ENCODE peak calls at places on chromosome 6, in eight cellular contexts. One of them, this sample, is unnamed.

GRCh38 chr6:111846061-111846460 is 27.2 kb downstream of the FYN start:
- DNase-seq in lower lobe of right lung: no peak
- DNase-seq in WTC11: no peak
- DNase-seq in type B pancreatic cell: no peak
- DNase-seq in choroid plexus epithelial cell: no peak
- DNase-seq in IMR-90: no peak
- DNase-seq in PC-3: no peak
- DNase-seq in dorsolateral prefrontal cortex: no peak
- DNase-seq in this sample: no peak

GRCh38 chr6:133254552-133255228 is 13.5 kb downstream of the EYA4 start:
- DNase-seq in dorsolateral prefrontal cortex: no peak
- DNase-seq in type B pancreatic cell: no peak
- DNase-seq in WTC11: no peak
- DNase-seq in PC-3: peak
- DNase-seq in choroid plexus epithelial cell: peak
- DNase-seq in IMR-90: peak
- DNase-seq in lower lobe of right lung: no peak
- DNase-seq in this sample: no peak

GRCh38 chr6:14922306-14922705 is 323.6 kb upstream of the JARID2 start:
- DNase-seq in IMR-90: no peak
- DNase-seq in choroid plexus epithelial cell: no peak
- DNase-seq in WTC11: peak
- DNase-seq in type B pancreatic cell: no peak
- DNase-seq in lower lobe of right lung: no peak
- DNase-seq in PC-3: peak
- DNase-seq in dorsolateral prefrontal cortex: peak
- DNase-seq in this sample: no peak

GRCh38 chr6:69942485-69942884 is 76.1 kb downstream of the COL19A1 start:
- DNase-seq in type B pancreatic cell: no peak
- DNase-seq in WTC11: no peak
- DNase-seq in IMR-90: no peak
- DNase-seq in dorsolateral prefrontal cortex: no peak
- DNase-seq in choroid plexus epithelial cell: no peak
- DNase-seq in PC-3: no peak
- DNase-seq in lower lobe of right lung: no peak
- DNase-seq in this sample: no peak

GRCh38 chr6:34157236-34157830 is 11.4 kb upstream of the GRM4 start:
- DNase-seq in PC-3: no peak
- DNase-seq in IMR-90: no peak
- DNase-seq in dorsolateral prefrontal cortex: no peak
- DNase-seq in choroid plexus epithelial cell: no peak
- DNase-seq in WTC11: peak
- DNase-seq in type B pancreatic cell: no peak
- DNase-seq in lower lobe of right lung: no peak
- DNase-seq in this sample: peak

GRCh38 chr6:147390909-147391536 is 117.5 kb upstream of the SAMD5 start:
- DNase-seq in choroid plexus epithelial cell: peak
- DNase-seq in lower lobe of right lung: no peak
- DNase-seq in WTC11: no peak
- DNase-seq in IMR-90: peak
- DNase-seq in type B pancreatic cell: no peak
- DNase-seq in PC-3: peak
- DNase-seq in dorsolateral prefrontal cortex: no peak
- DNase-seq in this sample: no peak

GRCh38 chr6:119343167-119343566 is 6.4 kb downstream of the MAN1A1 start:
- DNase-seq in dorsolateral prefrontal cortex: no peak
- DNase-seq in PC-3: no peak
- DNase-seq in type B pancreatic cell: no peak
- DNase-seq in lower lobe of right lung: no peak
- DNase-seq in WTC11: no peak
- DNase-seq in IMR-90: no peak
- DNase-seq in choroid plexus epithelial cell: no peak
- DNase-seq in this sample: no peak

GRCh38 chr6:33616113-33616512 is 5.0 kb upstream of the ITPR3 start:
- DNase-seq in WTC11: no peak
- DNase-seq in type B pancreatic cell: no peak
- DNase-seq in PC-3: no peak
- DNase-seq in lower lobe of right lung: no peak
- DNase-seq in IMR-90: no peak
- DNase-seq in choroid plexus epithelial cell: no peak
- DNase-seq in dorsolateral prefrontal cortex: no peak
- DNase-seq in this sample: no peak

GRCh38 chr6:13711384-13711725 is 280 bp downstream of the RANBP9 start:
- DNase-seq in dorsolateral prefrontal cortex: no peak
- DNase-seq in type B pancreatic cell: no peak
- DNase-seq in WTC11: no peak
- DNase-seq in lower lobe of right lung: no peak
- DNase-seq in IMR-90: no peak
- DNase-seq in choroid plexus epithelial cell: no peak
- DNase-seq in PC-3: no peak
- DNase-seq in this sample: no peak

GRCh38 chr6:6193221-6193745 is 127.2 kb downstream of the F13A1 start:
- DNase-seq in IMR-90: no peak
- DNase-seq in choroid plexus epithelial cell: no peak
- DNase-seq in WTC11: no peak
- DNase-seq in dorsolateral prefrontal cortex: no peak
- DNase-seq in lower lobe of right lung: no peak
- DNase-seq in type B pancreatic cell: no peak
- DNase-seq in PC-3: no peak
- DNase-seq in this sample: no peak

GRCh38 chr6:117615981-117616961 is 14.0 kb upstream of the GOPC start:
- DNase-seq in choroid plexus epithelial cell: peak
- DNase-seq in IMR-90: peak
- DNase-seq in WTC11: peak
- DNase-seq in dorsolateral prefrontal cortex: no peak
- DNase-seq in lower lobe of right lung: no peak
- DNase-seq in PC-3: no peak
- DNase-seq in type B pancreatic cell: no peak
- DNase-seq in this sample: no peak

GRCh38 chr6:33407132-33407718 is 3.6 kb upstream of the PHF1 start:
- DNase-seq in WTC11: no peak
- DNase-seq in choroid plexus epithelial cell: peak
- DNase-seq in IMR-90: peak
- DNase-seq in type B pancreatic cell: no peak
- DNase-seq in PC-3: peak
- DNase-seq in lower lobe of right lung: no peak
- DNase-seq in dorsolateral prefrontal cortex: no peak
- DNase-seq in this sample: no peak

GRCh38 chr6:17280552-17281090 is 540 bp upstream of the RBM24 start:
- DNase-seq in type B pancreatic cell: peak
- DNase-seq in choroid plexus epithelial cell: no peak
- DNase-seq in dorsolateral prefrontal cortex: peak
- DNase-seq in WTC11: peak
- DNase-seq in lower lobe of right lung: peak
- DNase-seq in IMR-90: no peak
- DNase-seq in PC-3: no peak
- DNase-seq in this sample: no peak

GRCh38 chr6:109877028-109877726 is 100.9 kb upstream of the GPR6 start:
- DNase-seq in dorsolateral prefrontal cortex: no peak
- DNase-seq in lower lobe of right lung: no peak
- DNase-seq in PC-3: no peak
- DNase-seq in choroid plexus epithelial cell: no peak
- DNase-seq in IMR-90: no peak
- DNase-seq in type B pancreatic cell: no peak
- DNase-seq in WTC11: no peak
- DNase-seq in this sample: no peak

GRCh38 chr6:151285121-151285520 is 45.4 kb downstream of the AKAP12 start:
- DNase-seq in lower lobe of right lung: no peak
- DNase-seq in IMR-90: peak
- DNase-seq in choroid plexus epithelial cell: peak
- DNase-seq in PC-3: peak
- DNase-seq in dorsolateral prefrontal cortex: no peak
- DNase-seq in WTC11: no peak
- DNase-seq in type B pancreatic cell: no peak
- DNase-seq in this sample: no peak

GRCh38 chr6:152973916-152974315 is 8.9 kb downstream of the FBXO5 start:
- DNase-seq in choroid plexus epithelial cell: no peak
- DNase-seq in type B pancreatic cell: no peak
- DNase-seq in WTC11: no peak
- DNase-seq in lower lobe of right lung: no peak
- DNase-seq in PC-3: no peak
- DNase-seq in IMR-90: no peak
- DNase-seq in dorsolateral prefrontal cortex: no peak
- DNase-seq in this sample: no peak

GRCh38 chr6:107630341-107630995 is 140.6 kb downstream of the SOBP start:
- DNase-seq in dorsolateral prefrontal cortex: no peak
- DNase-seq in WTC11: no peak
- DNase-seq in type B pancreatic cell: no peak
- DNase-seq in IMR-90: no peak
- DNase-seq in lower lobe of right lung: no peak
- DNase-seq in PC-3: no peak
- DNase-seq in choroid plexus epithelial cell: no peak
- DNase-seq in this sample: no peak

GRCh38 chr6:48714286-48715049 is 603.5 kb upstream of the PTCHD4 start:
- DNase-seq in PC-3: no peak
- DNase-seq in IMR-90: no peak
- DNase-seq in type B pancreatic cell: no peak
- DNase-seq in WTC11: no peak
- DNase-seq in dorsolateral prefrontal cortex: no peak
- DNase-seq in lower lobe of right lung: no peak
- DNase-seq in choroid plexus epithelial cell: no peak
- DNase-seq in this sample: no peak

GRCh38 chr6:132190097-132190814 is 211.0 kb downstream of the MOXD1 start:
- DNase-seq in WTC11: no peak
- DNase-seq in IMR-90: peak
- DNase-seq in type B pancreatic cell: no peak
- DNase-seq in lower lobe of right lung: no peak
- DNase-seq in choroid plexus epithelial cell: peak
- DNase-seq in dorsolateral prefrontal cortex: no peak
- DNase-seq in PC-3: peak
- DNase-seq in this sample: no peak

GRCh38 chr6:44188819-44189218 is 27.9 kb upstream of the MYMX start:
- DNase-seq in choroid plexus epithelial cell: no peak
- DNase-seq in dorsolateral prefrontal cortex: no peak
- DNase-seq in lower lobe of right lung: no peak
- DNase-seq in type B pancreatic cell: no peak
- DNase-seq in IMR-90: no peak
- DNase-seq in WTC11: no peak
- DNase-seq in PC-3: no peak
- DNase-seq in this sample: no peak

GRCh38 chr6:134247271-134247833 is 70.6 kb downstream of the SGK1 start:
- DNase-seq in IMR-90: no peak
- DNase-seq in type B pancreatic cell: no peak
- DNase-seq in WTC11: no peak
- DNase-seq in lower lobe of right lung: no peak
- DNase-seq in dorsolateral prefrontal cortex: no peak
- DNase-seq in PC-3: no peak
- DNase-seq in choroid plexus epithelial cell: no peak
- DNase-seq in this sample: peak

GRCh38 chr6:126625019-126625418 is 285.1 kb downstream of the CENPW start:
- DNase-seq in PC-3: peak
- DNase-seq in choroid plexus epithelial cell: peak
- DNase-seq in lower lobe of right lung: no peak
- DNase-seq in IMR-90: peak
- DNase-seq in type B pancreatic cell: no peak
- DNase-seq in WTC11: peak
- DNase-seq in dorsolateral prefrontal cortex: no peak
- DNase-seq in this sample: no peak

GRCh38 chr6:156975414-156975813 is 198.2 kb downstream of the ARID1B start:
- DNase-seq in lower lobe of right lung: no peak
- DNase-seq in PC-3: no peak
- DNase-seq in choroid plexus epithelial cell: no peak
- DNase-seq in dorsolateral prefrontal cortex: no peak
- DNase-seq in WTC11: no peak
- DNase-seq in type B pancreatic cell: no peak
- DNase-seq in IMR-90: no peak
- DNase-seq in this sample: no peak
- TF ChIP-seq CTCF in lower lobe of right lung: no peak
- TF ChIP-seq CTCF in PC-3: no peak
- TF ChIP-seq CTCF in choroid plexus epithelial cell: no peak
- TF ChIP-seq CTCF in dorsolateral prefrontal cortex: no peak
- TF ChIP-seq CTCF in WTC11: no peak
- TF ChIP-seq CTCF in type B pancreatic cell: no peak
- TF ChIP-seq CTCF in IMR-90: no peak
- TF ChIP-seq CTCF in this sample: no peak

DNA sequence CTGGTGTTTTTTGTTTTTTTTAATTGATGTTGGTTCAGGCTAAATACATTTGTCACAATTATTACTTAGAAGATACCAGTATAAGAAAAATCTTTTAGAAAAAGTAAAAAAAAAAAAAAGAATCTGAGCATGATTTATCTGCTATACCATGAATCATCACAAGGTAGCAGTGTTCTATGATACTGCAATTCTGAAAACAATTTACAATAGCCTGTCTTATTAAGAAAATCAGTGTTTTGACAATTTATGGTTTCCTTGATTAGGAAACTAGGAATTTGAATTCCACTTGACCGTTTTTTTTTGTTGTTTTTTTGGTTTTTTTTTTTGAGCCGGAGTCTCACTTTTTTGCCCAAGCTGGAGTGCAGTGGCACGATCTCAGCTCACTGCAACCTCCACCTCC is 9.3 kb upstream of the MAK start:
- DNase-seq in IMR-90: no peak
- DNase-seq in WTC11: no peak
- DNase-seq in dorsolateral prefrontal cortex: no peak
- DNase-seq in choroid plexus epithelial cell: peak
- DNase-seq in PC-3: peak
- DNase-seq in type B pancreatic cell: no peak
- DNase-seq in lower lobe of right lung: no peak
- DNase-seq in this sample: no peak
- TF ChIP-seq CTCF in IMR-90: peak
- TF ChIP-seq CTCF in WTC11: no peak
- TF ChIP-seq CTCF in dorsolateral prefrontal cortex: peak
- TF ChIP-seq CTCF in choroid plexus epithelial cell: no peak
- TF ChIP-seq CTCF in PC-3: peak
- TF ChIP-seq CTCF in type B pancreatic cell: peak
- TF ChIP-seq CTCF in lower lobe of right lung: peak
- TF ChIP-seq CTCF in this sample: no peak

DNA sequence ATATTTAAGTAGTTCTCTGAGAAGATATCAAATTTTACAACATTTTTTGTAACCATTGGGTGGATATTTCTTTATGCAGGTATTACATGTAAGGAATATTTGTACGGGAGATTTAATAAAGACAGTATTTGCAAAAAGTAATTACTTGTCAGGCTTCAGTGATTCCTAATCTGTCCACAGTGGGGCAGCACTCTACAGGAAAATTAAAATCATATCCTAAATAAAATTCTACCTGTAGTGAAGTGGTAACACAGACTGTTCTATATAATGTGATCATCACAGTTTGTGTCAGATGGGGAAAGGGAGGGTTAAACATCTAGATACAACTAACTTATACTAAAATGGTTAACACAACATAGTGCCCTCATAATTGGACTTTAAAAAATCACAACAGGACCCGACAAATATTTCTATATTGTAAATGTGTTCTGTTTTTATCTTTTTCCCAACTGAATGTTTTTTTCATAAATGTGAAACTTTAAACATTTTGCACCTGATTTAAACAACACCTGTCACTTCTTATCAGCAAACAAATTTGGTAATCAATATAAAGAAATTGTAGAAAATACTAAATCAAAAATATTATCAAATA is 145.6 kb upstream of the MANEA start:
- DNase-seq in choroid plexus epithelial cell: peak
- DNase-seq in lower lobe of right lung: no peak
- DNase-seq in PC-3: peak
- DNase-seq in WTC11: peak
- DNase-seq in dorsolateral prefrontal cortex: peak
- DNase-seq in type B pancreatic cell: no peak
- DNase-seq in IMR-90: peak
- DNase-seq in this sample: no peak
- TF ChIP-seq CTCF in choroid plexus epithelial cell: peak
- TF ChIP-seq CTCF in lower lobe of right lung: peak
- TF ChIP-seq CTCF in PC-3: peak
- TF ChIP-seq CTCF in WTC11: peak
- TF ChIP-seq CTCF in dorsolateral prefrontal cortex: peak
- TF ChIP-seq CTCF in type B pancreatic cell: peak
- TF ChIP-seq CTCF in IMR-90: peak
- TF ChIP-seq CTCF in this sample: no peak

GRCh38 chr6:24910331-24910849 is 25.4 kb downstream of the RIPOR2 start:
- DNase-seq in choroid plexus epithelial cell: peak
- DNase-seq in PC-3: no peak
- DNase-seq in WTC11: peak
- DNase-seq in lower lobe of right lung: peak
- DNase-seq in dorsolateral prefrontal cortex: no peak
- DNase-seq in type B pancreatic cell: no peak
- DNase-seq in IMR-90: no peak
- DNase-seq in this sample: no peak
- TF ChIP-seq CTCF in choroid plexus epithelial cell: peak
- TF ChIP-seq CTCF in PC-3: peak
- TF ChIP-seq CTCF in WTC11: no peak
- TF ChIP-seq CTCF in lower lobe of right lung: no peak
- TF ChIP-seq CTCF in dorsolateral prefrontal cortex: peak
- TF ChIP-seq CTCF in type B pancreatic cell: no peak
- TF ChIP-seq CTCF in IMR-90: no peak
- TF ChIP-seq CTCF in this sample: no peak

This sample was measured in activated B cell treated with CpG ODN at 0.5 μM for 24 hours.